ENCODE peak calls at places on chromosome 16, in four cellular contexts. W is naive thymus-derived CD4-positive, alpha-beta T cell; B is effector memory CD4-positive, alpha-beta T cell; N is brain microvascular endothelial cell. Q is an unnamed sample.
A peak's percentile ranks its signal among the peaks of the same experiment; 100 is the strongest.

GRCh38 chr16:58451945-58452401 is 48.0 kb upstream of the NDRG4 start:
- DNase-seq in N (peak; percentile 22), W (no peak), B (no peak), Q (no peak)

GRCh38 chr16:1614226-1615102 is 2.3 kb downstream of the CRAMP1 start:
- DNase-seq in W (peak; percentile 16), B (no peak), N (no peak), Q (no peak)

GRCh38 chr16:56933828-56934598 is 2.1 kb downstream of the HERPUD1 start:
- DNase-seq in W (no peak), N (no peak), B (no peak), Q (no peak)

GRCh38 chr16:10964891-10965326 is 20.5 kb downstream of the CLEC16A start:
- DNase-seq in W (peak; percentile 21), B (peak; percentile 70), N (no peak), Q (no peak)

GRCh38 chr16:53899471-53899870 is 195.5 kb downstream of the FTO start:
- DNase-seq in N (no peak), W (no peak), B (no peak), Q (no peak)

GRCh38 chr16:10509534-10510025 is 70.8 kb downstream of the EMP2 start:
- DNase-seq in B (peak; percentile 34), W (peak; percentile 71), N (peak; percentile 42), Q (no peak)

GRCh38 chr16:7086842-7087616 is 245.6 kb upstream of the RBFOX1 start:
- DNase-seq in N (no peak), W (no peak), B (no peak), Q (no peak)

GRCh38 chr16:90037202-90037765 is 18.0 kb upstream of the DBNDD1 start:
- DNase-seq in B (no peak), W (no peak), N (no peak), Q (no peak)

GRCh38 chr16:660459-661183 is 7.3 kb upstream of the RHOT2 start:
- DNase-seq in W (peak; percentile 50), N (peak; percentile 63), B (peak; percentile 44), Q (peak; percentile 89)

GRCh38 chr16:1997591-1998359 is 8.0 kb downstream of the SYNGR3 start:
- DNase-seq in W (no peak), B (no peak), N (no peak), Q (no peak)

GRCh38 chr16:72946063-72946462 is 101.9 kb downstream of the ZFHX3 start:
- DNase-seq in B (no peak), N (no peak), W (no peak), Q (no peak)

GRCh38 chr16:26860506-26860905 is 206.2 kb upstream of the C16orf82 start:
- DNase-seq in B (no peak), N (no peak), W (no peak), Q (no peak)

GRCh38 chr16:89323120-89323960 is 105.8 kb downstream of the ZNF778 start:
- DNase-seq in W (no peak), B (no peak), N (no peak), Q (no peak)

GRCh38 chr16:30434852-30435251 is 5.0 kb upstream of the DCTPP1 start:
- DNase-seq in N (no peak), B (no peak), W (no peak), Q (no peak)

GRCh38 chr16:72908362-72908838 is 139.5 kb downstream of the ZFHX3 start:
- DNase-seq in N (no peak), W (no peak), B (no peak), Q (peak; percentile 57)

GRCh38 chr16:21599994-21600773 is 807 bp downstream of the METTL9 start:
- DNase-seq in W (peak; percentile 43), N (no peak), B (no peak), Q (no peak)

GRCh38 chr16:69286941-69287713 is 24.0 kb upstream of the VPS4A start:
- DNase-seq in W (peak; percentile 65), B (no peak), N (peak; percentile 63), Q (peak; percentile 90)

GRCh38 chr16:30092373-30093010 is 768 bp upstream of the TBX6 start:
- DNase-seq in W (peak; percentile 47), B (peak; percentile 68), N (peak; percentile 44), Q (peak; percentile 87)

GRCh38 chr16:89827383-89828198 is 684 bp upstream of the SPIRE2 start:
- DNase-seq in N (peak; percentile 67), B (no peak), W (no peak), Q (no peak)

GRCh38 chr16:11084484-11085024 is 140.2 kb downstream of the CLEC16A start:
- DNase-seq in B (no peak), N (peak; percentile 91), W (no peak), Q (no peak)

GRCh38 chr16:56583351-56583910 is 5.9 kb upstream of the MT3 start:
- DNase-seq in B (no peak), W (no peak), N (no peak), Q (no peak)

GRCh38 chr16:10121496-10121895 is 60.7 kb downstream of the GRIN2A start:
- DNase-seq in W (no peak), B (no peak), N (peak; percentile 81), Q (no peak)

GRCh38 chr16:83602797-83603735 is 204.7 kb upstream of the HSBP1 start:
- DNase-seq in W (no peak), N (no peak), B (no peak), Q (no peak)
- H3K4me3 ChIP-seq in W (no peak overlapping the region), N (no peak overlapping the region), B (no peak overlapping the region), Q (no peak overlapping the region)

GRCh38 chr16:86545927-86546637 is 9.0 kb downstream of the MTHFSD start:
- DNase-seq in N (no peak), W (no peak), B (no peak), Q (no peak)

GRCh38 chr16:86547286-86547685 is 7.7 kb downstream of the MTHFSD start:
- DNase-seq in W (no peak), B (no peak), N (no peak), Q (no peak)

GRCh38 chr16:86546638-86547013 is 8.4 kb downstream of the MTHFSD start:
- DNase-seq in W (no peak), B (no peak), N (no peak), Q (no peak)

GRCh38 chr16:86542756-86543750 is 12.0 kb downstream of the MTHFSD start:
- DNase-seq in W (no peak), N (no peak), B (no peak), Q (no peak)

GRCh38 chr16:86545481-86545880 is 9.6 kb downstream of the MTHFSD start:
- DNase-seq in N (no peak), W (no peak), B (no peak), Q (no peak)
- H3K27ac ChIP-seq in N (no peak overlapping the region), W (no peak overlapping the region), B (no peak overlapping the region), Q (no peak overlapping the region)

GRCh38 chr16:18799500-18799899 is 1.8 kb downstream of the ARL6IP1 start:
- DNase-seq in W (no peak), N (no peak), B (no peak), Q (no peak)
- H3K4me3 ChIP-seq in W (peak overlapping the region; percentile 94), N (peak overlapping the region; percentile 95), B (no peak overlapping the region), Q (peak overlapping the region; percentile 58)

GRCh38 chr16:80029381-80029630 is 428.8 kb upstream of the MAF start:
- DNase-seq in W (no peak), N (no peak), B (no peak), Q (no peak)

GRCh38 chr16:80023865-80024264 is 423.3 kb upstream of the MAF start:
- DNase-seq in N (peak; percentile 84), W (no peak), B (no peak), Q (no peak)

GRCh38 chr16:80028581-80029380 is 428.2 kb upstream of the MAF start:
- DNase-seq in N (no peak), W (no peak), B (no peak), Q (no peak)

GRCh38 chr16:80027007-80027965 is 426.7 kb upstream of the MAF start:
- DNase-seq in N (peak; percentile 99), W (no peak), B (peak; percentile 28), Q (peak; percentile 57)

DNA sequence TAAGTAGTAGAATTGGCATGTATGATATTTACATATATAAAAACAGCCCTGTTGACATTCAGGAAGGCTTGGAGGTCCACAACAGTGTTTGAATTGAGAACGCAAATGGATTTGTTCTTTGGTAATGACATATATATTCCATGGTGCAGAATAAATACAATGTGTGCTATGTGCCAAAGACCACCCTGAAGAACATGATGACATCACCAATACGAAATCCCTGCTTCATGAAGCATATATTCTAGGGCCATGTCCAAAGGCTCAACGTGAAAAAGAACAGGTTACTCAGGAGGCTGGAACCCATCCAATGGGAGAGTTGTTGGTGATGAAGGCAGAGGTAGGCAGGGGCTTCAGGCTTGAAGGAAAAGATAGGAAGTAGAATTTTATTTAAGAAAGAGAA is 423.9 kb upstream of the MAF start:
- DNase-seq in N (no peak), B (no peak), W (no peak), Q (no peak)
- H3K27ac ChIP-seq in N (peak overlapping the region; percentile 88), B (no peak overlapping the region), W (no peak overlapping the region), Q (no peak overlapping the region)

Q was measured in tibial artery.